ENCODE peak calls at places on chromosomes 7 and 10, in eight cellular contexts. W, L, K, S, M, B, O and H are unnamed samples.

GRCh38 chr7:148330124-148330818 is 260.3 kb upstream of the C7orf33 start:
- DNase-seq in W (no peak), L (no peak), K (no peak), S (no peak), M (no peak), B (no peak), O (no peak), H (no peak)

GRCh38 chr10:116408716-116409115 is 18.9 kb upstream of the PNLIPRP3 start:
- DNase-seq in W (no peak), L (no peak), K (no peak), S (no peak), M (no peak), B (no peak), O (no peak), H (no peak)

GRCh38 chr7:87886875-87887274 is 10.6 kb downstream of the DBF4 start:
- DNase-seq in W (peak), L (no peak), K (no peak), S (no peak), M (peak), B (peak), O (no peak), H (no peak)

GRCh38 chr10:124619195-124619594 is 125.0 kb downstream of the FAM53B start:
- DNase-seq in W (no peak), L (peak), K (no peak), S (peak), M (no peak), B (peak), O (no peak), H (no peak)

GRCh38 chr10:11639861-11640764 is 28.7 kb upstream of the USP6NL start:
- DNase-seq in W (no peak), L (no peak), K (no peak), S (no peak), M (no peak), B (no peak), O (no peak), H (no peak)

GRCh38 chr10:47252093-47252780 is 47.8 kb upstream of the GDF10 start:
- DNase-seq in W (no peak), L (no peak), K (no peak), S (no peak), M (no peak), B (no peak), O (no peak), H (no peak)

GRCh38 chr10:122163182-122164027 is 107.7 kb upstream of the BTBD16 start:
- DNase-seq in W (peak), L (no peak), K (peak), S (no peak), M (peak), B (peak), O (no peak), H (peak)

GRCh38 chr7:129150199-129150996 is 5.9 kb downstream of the TSPAN33 start:
- DNase-seq in W (no peak), L (no peak), K (no peak), S (peak), M (no peak), B (no peak), O (no peak), H (no peak)

GRCh38 chr7:100584677-100585510 is 1.0 kb downstream of the LRCH4 start:
- DNase-seq in W (no peak), L (no peak), K (no peak), S (no peak), M (no peak), B (no peak), O (no peak), H (peak)

GRCh38 chr7:123070702-123071286 is 75.3 kb upstream of the TAS2R16 start:
- DNase-seq in W (no peak), L (no peak), K (peak), S (no peak), M (no peak), B (no peak), O (no peak), H (no peak)